ENCODE peak calls at places on chromosomes 2 and 18, in four cellular contexts. U, S, W and J are unnamed samples.

GRCh38 chr2:77590298-77590917 is 68.2 kb upstream of the LRRTM4 start:
- DNase-seq in W (no peak), U (no peak), S (no peak), J (no peak)

GRCh38 chr2:149715005-149715592 is 127.5 kb upstream of the MMADHC start:
- DNase-seq in S (no peak), W (peak; percentile 52), U (peak; percentile 12), J (no peak)

GRCh38 chr18:10500038-10500437 is 25.8 kb upstream of the NAPG start:
- DNase-seq in W (no peak), S (no peak), U (no peak), J (no peak)

GRCh38 chr2:20242727-20243377 is 17.9 kb upstream of the SDC1 start:
- DNase-seq in U (peak; percentile 54), S (no peak), W (peak; percentile 58), J (no peak)

GRCh38 chr2:157190151-157190550 is 67.4 kb upstream of the GALNT5 start:
- DNase-seq in W (no peak), S (no peak), U (no peak), J (no peak)

GRCh38 chr2:127423476-127423840 is 5.2 kb downstream of the PROC start:
- DNase-seq in U (no peak), W (peak; percentile 77), S (no peak), J (no peak)

GRCh38 chr2:21175895-21176646 is 52.3 kb downstream of the TDRD15 start:
- DNase-seq in U (peak; percentile 10), S (no peak), W (no peak), J (peak; percentile 33)

GRCh38 chr18:9684901-9685738 is 23.0 kb upstream of the RAB31 start:
- DNase-seq in U (no peak), W (no peak), S (no peak), J (peak; percentile 66)

GRCh38 chr2:158740591-158740990 is 54.5 kb upstream of the DAPL1 start:
- DNase-seq in U (no peak), S (no peak), W (no peak), J (no peak)

GRCh38 chr2:135650721-135651120 is 90.9 kb upstream of the UBXN4 start:
- DNase-seq in W (no peak), U (no peak), S (no peak), J (no peak)

GRCh38 chr2:173048901-173049661 is 26.6 kb upstream of the MAP3K20 start:
- DNase-seq in W (no peak), U (peak; percentile 92), S (no peak), J (peak; percentile 29)

DNA sequence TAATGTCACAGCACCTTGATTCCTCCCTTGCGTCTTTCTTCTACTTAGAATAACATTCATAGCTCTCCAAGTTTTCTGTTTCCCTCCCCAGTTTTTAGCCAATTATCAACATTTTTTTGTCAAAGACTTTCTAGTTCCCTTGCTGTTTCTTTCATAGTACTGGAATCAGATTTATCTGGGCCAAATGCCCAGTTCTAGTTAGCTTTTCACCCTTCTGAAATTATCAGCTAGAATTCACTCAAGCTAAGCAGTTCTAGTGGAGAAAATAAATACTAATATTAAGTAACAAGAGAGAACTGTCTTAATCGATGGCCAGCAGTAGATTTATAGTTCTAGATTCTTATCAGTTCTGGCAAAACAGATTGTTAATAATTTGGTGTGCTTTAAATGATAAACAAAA is 36.2 kb downstream of the EFEMP1 start:
- DNase-seq in S (no peak), U (no peak), W (no peak), J (no peak)
- TF ChIP-seq POLR2AphosphoS5 in S (no peak), U (no peak), W (no peak), J (no peak)

GRCh38 chr2:112483047-112483473 is 1.1 kb downstream of the TTL start:
- DNase-seq in S (no peak), U (peak; percentile 76), W (no peak), J (peak; percentile 55)

GRCh38 chr2:112482309-112483046 is 522 bp downstream of the TTL start:
- DNase-seq in W (peak; percentile 64), S (no peak), U (peak; percentile 25), J (peak; percentile 49)

GRCh38 chr2:112481050-112481527 is 867 bp upstream of the TTL start:
- DNase-seq in U (peak; percentile 76), W (peak; percentile 84), S (peak; percentile 26), J (peak; percentile 79)

GRCh38 chr2:112481528-112482228 is at the start of gene TTL:
- DNase-seq in S (no peak), U (peak; percentile 59), W (peak; percentile 73), J (peak; percentile 89)

DNA sequence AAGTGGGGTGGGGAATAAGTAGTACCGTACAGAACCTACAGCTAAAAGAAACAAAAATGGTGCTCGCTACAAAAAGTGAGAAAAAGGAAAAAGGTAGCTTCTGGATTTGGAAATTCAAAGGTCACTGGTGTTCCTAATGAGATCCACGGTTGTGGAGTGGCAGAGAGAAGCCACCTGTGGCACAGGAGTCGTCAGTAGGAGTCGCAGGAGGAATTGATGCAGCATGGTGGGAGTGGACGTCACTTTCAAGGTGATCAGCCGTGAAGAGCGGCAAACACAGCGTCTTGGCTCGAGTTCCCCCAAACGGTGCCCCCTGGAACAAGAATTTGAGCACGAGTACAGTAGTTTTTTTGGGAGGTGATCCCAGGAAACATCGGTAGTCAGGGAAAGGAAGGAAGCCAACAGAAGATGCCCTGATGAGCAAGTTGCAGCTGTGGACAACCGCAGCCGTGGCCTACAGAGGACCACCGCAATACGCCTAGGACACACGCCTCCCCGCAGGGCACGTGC is 1.4 kb upstream of the TTL start:
- DNase-seq in S (no peak), W (no peak), U (peak; percentile 24), J (peak; percentile 39)
- TF ChIP-seq HDAC2 in S (no peak), W (no peak), U (no peak), J (no peak)

GRCh38 chr2:100820346-100821254 is 661 bp downstream of the NPAS2 start:
- DNase-seq in U (no peak), W (peak; percentile 59), S (no peak), J (no peak)
- TF ChIP-seq EZH2 in U (no peak), W (peak; percentile 74), S (no peak), J (no peak)

GRCh38 chr2:29115797-29116781 is 874 bp downstream of the CLIP4 start:
- DNase-seq in U (no peak), S (peak; percentile 78), W (no peak), J (no peak)

GRCh38 chr2:29119211-29119610 is 4.0 kb downstream of the CLIP4 start:
- DNase-seq in S (no peak), U (no peak), W (no peak), J (no peak)

GRCh38 chr2:29114841-29115609 is at the start of gene CLIP4:
- DNase-seq in W (peak; percentile 60), S (no peak), U (no peak), J (no peak)

GRCh38 chr2:29120846-29121245 is 5.6 kb downstream of the CLIP4 start:
- DNase-seq in W (no peak), S (no peak), U (no peak), J (no peak)

DNA sequence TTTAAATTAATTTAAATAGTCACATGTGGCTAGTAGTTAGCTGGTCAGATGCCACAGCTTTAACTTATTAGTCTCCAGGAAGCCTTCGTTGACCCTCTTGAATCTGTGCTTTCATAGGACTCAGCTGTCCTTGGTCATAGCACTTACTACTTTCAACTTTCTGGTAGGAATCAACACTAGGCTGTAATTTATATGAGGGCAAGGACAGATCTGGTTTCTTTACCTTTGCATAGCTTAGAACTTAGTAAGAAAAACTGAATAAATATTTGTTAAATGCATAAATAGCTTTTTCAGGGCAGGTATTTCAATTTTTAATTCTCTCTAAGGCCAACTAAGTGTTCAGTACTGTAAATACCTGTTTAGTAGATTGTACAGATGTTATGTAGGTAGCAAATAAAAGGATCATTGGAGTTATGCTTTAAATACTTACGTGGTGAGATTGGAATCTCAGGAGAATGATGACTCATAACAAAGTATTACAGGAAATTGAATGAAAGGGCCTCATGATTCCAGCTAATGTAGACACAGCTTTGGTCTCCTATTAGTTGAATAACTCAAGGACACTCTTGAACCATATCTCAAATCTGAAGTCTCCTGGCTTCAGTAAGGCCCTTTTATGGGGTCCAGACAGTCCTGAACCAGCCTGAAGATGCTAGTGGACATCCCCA is 2.6 kb downstream of the CLIP4 start:
- DNase-seq in U (peak; percentile 72), W (no peak), S (no peak), J (no peak)
- TF ChIP-seq POLR2AphosphoS5 in U (no peak), W (no peak), S (no peak), J (no peak)

GRCh38 chr18:57839942-57840381 is 36.8 kb upstream of the ATP8B1 start:
- DNase-seq in W (no peak), U (no peak), S (no peak), J (no peak)

GRCh38 chr18:57834616-57835015 is 31.5 kb upstream of the ATP8B1 start:
- DNase-seq in U (no peak), S (no peak), W (no peak), J (no peak)

GRCh38 chr18:57836557-57836956 is 33.4 kb upstream of the ATP8B1 start:
- DNase-seq in U (no peak), S (no peak), W (no peak), J (no peak)

GRCh38 chr18:57835904-57836303 is 32.8 kb upstream of the ATP8B1 start:
- DNase-seq in S (no peak), W (no peak), U (no peak), J (no peak)

DNA sequence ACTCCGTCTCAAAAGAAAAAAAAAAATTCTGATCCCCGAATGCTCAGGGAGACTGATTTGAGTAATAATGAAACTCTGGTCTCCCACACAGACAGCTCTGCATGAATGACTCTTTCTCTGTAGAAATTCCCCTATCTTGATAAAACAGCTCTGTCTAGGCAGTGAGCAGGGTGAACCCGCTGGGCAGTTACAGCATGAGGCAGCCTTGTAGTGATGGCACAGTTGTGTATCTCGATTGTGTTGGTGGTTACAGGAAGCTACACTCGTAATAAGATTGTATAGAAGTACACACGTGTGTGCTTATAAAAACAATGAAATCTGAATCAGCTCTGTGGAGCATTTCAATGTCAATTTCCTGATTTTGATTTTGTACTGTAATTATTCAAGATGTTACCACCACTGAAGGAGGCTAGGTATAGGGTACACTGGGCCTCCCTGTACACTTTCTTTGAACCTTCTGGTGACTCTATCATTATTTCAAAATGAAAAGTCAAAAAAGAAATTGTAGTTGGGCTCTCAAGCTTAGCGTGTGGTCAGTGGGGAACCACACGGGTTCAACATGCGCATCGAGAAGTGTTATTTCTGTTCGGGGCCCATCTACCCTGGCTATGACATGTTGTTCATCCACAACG is 34.9 kb upstream of the ATP8B1 start:
- DNase-seq in U (no peak), S (peak; percentile 91), W (no peak), J (no peak)
- TF ChIP-seq HDAC2 in U (no peak), S (no peak), W (no peak), J (no peak)

GRCh38 chr2:120343100-120343432 is 2.9 kb upstream of the INHBB start:
- DNase-seq in S (no peak), W (no peak), U (no peak), J (no peak)
- TF ChIP-seq EZH2 in S (no peak), W (no peak), U (no peak), J (no peak)

GRCh38 chr2:196191541-196191940 is 20.2 kb upstream of the STK17B start:
- DNase-seq in W (no peak), U (no peak), S (no peak), J (no peak)

GRCh38 chr2:196200557-196200956 is 29.2 kb upstream of the STK17B start:
- DNase-seq in S (peak; percentile 83), W (no peak), U (no peak), J (no peak)

GRCh38 chr2:196195758-196196157 is 24.4 kb upstream of the STK17B start:
- DNase-seq in W (no peak), U (no peak), S (no peak), J (no peak)

DNA sequence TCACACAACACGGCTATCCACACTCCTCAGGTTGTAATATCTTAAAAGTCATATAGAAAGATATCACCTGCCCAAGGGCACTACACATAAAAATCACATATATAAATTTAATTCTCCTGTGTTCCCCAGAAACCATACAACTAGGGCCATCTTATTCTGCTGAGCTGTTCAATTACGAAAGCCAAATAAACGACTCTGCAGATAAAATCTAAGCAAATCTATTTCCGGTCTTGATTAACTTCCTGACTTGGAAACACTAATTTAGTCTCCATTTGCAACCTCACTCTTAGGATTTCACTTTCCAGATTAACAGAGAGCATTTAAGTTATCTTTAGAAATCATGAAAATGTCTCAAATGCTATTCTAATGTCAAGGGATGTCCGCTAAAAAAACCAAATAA is 23.9 kb upstream of the STK17B start:
- DNase-seq in S (no peak), W (no peak), U (no peak), J (no peak)
- TF ChIP-seq POLR2AphosphoS5 in S (no peak), W (no peak), U (no peak), J (no peak)